ENCODE peak calls at places on chromosomes 4 and X, in seven cellular contexts. J, Q, S, F, E, Z and T are unnamed samples.

GRCh38 chrX:114152130-114152529 is 431.8 kb upstream of the HTR2C start:
- DNase-seq in Q (no peak), Z (no peak), F (no peak), S (peak; percentile 0), J (no peak), E (no peak), T (no peak)

GRCh38 chr4:180560896-180561295 is 1682.3 kb upstream of the TENM3 start:
- DNase-seq in J (no peak), E (no peak), F (no peak), Q (no peak), Z (no peak), S (no peak), T (no peak)

GRCh38 chr4:112251044-112251632 is 19.6 kb downstream of the AP1AR start:
- DNase-seq in Z (no peak), F (no peak), S (no peak), J (no peak), E (no peak), Q (no peak), T (no peak)

GRCh38 chr4:566035-566434 is 10.1 kb downstream of the TMEM271 start:
- DNase-seq in Q (no peak), F (no peak), E (no peak), S (no peak), Z (no peak), J (no peak), T (no peak)

GRCh38 chr4:184506527-184507121 is 32.3 kb upstream of the IRF2 start:
- DNase-seq in E (no peak), J (no peak), Z (peak; percentile 85), F (no peak), Q (no peak), S (no peak), T (peak; percentile 70)

GRCh38 chr4:3720461-3720860 is 45.7 kb upstream of the ADRA2C start:
- DNase-seq in E (no peak), Q (no peak), Z (no peak), S (no peak), F (no peak), J (no peak), T (no peak)

GRCh38 chr4:124459922-124460301 is 252.6 kb downstream of the ANKRD50 start:
- DNase-seq in Z (no peak), Q (no peak), S (peak; percentile 46), E (no peak), J (no peak), F (no peak), T (no peak)

GRCh38 chr4:148004228-148004813 is 272.4 kb downstream of the ARHGAP10 start:
- DNase-seq in Z (no peak), E (no peak), Q (peak; percentile 24), J (no peak), F (no peak), S (peak; percentile 50), T (no peak)

GRCh38 chr4:52588097-52588496 is 71.0 kb downstream of the USP46 start:
- DNase-seq in Z (peak; percentile 17), E (no peak), F (no peak), S (peak; percentile 14), J (no peak), Q (no peak), T (peak; percentile 40)

GRCh38 chr4:53804719-53805118 is 213.4 kb upstream of the LNX1 start:
- DNase-seq in S (no peak), Z (peak; percentile 78), J (no peak), E (peak; percentile 17), Q (no peak), F (peak; percentile 68), T (peak; percentile 59)

GRCh38 chr4:128574706-128575105 is 234.8 kb upstream of the JADE1 start:
- DNase-seq in S (peak; percentile 42), F (peak; percentile 76), J (no peak), E (peak; percentile 57), Z (peak; percentile 74), Q (peak; percentile 46), T (peak; percentile 88)
- TF ChIP-seq CTCF in S (peak; percentile 54), F (peak; percentile 67), J (peak; percentile 48), E (peak; percentile 45), Z (peak; percentile 89), Q (peak; percentile 33), T (peak; percentile 70)

GRCh38 chr4:67087897-67088296 is 457.4 kb downstream of the CENPC start:
- DNase-seq in Z (peak; percentile 42), S (peak; percentile 5), F (no peak), E (peak; percentile 17), Q (peak; percentile 21), J (no peak), T (peak; percentile 74)
- TF ChIP-seq CTCF in Z (peak; percentile 89), S (peak; percentile 43), F (peak; percentile 61), E (peak; percentile 54), Q (peak; percentile 18), J (no peak), T (peak; percentile 69)

GRCh38 chr4:89482248-89482647 is 174.6 kb upstream of the GPRIN3 start:
- DNase-seq in F (no peak), J (no peak), Q (no peak), S (peak; percentile 22), E (no peak), Z (peak; percentile 31), T (peak; percentile 17)
- TF ChIP-seq CTCF in F (peak; percentile 37), J (no peak), Q (no peak), S (no peak), E (no peak), Z (peak; percentile 65), T (peak; percentile 32)

GRCh38 chrX:17164936-17165335 is 210.1 kb upstream of the NHS start:
- DNase-seq in F (no peak), S (no peak), Q (no peak), E (no peak), Z (no peak), J (no peak), T (no peak)

GRCh38 chrX:17164079-17164478 is 210.9 kb upstream of the NHS start:
- DNase-seq in E (no peak), S (no peak), F (no peak), J (no peak), Z (no peak), Q (no peak), T (no peak)

GRCh38 chrX:17161991-17162390 is 213.0 kb upstream of the NHS start:
- DNase-seq in Q (no peak), E (no peak), F (no peak), J (no peak), Z (no peak), S (no peak), T (no peak)

GRCh38 chrX:17160971-17161370 is 214.0 kb upstream of the NHS start:
- DNase-seq in S (no peak), Z (no peak), F (no peak), J (no peak), E (no peak), Q (no peak), T (no peak)
- TF ChIP-seq CTCF in S (no peak), Z (peak; percentile 20), F (no peak), J (peak; percentile 16), E (no peak), Q (no peak), T (no peak)

DNA sequence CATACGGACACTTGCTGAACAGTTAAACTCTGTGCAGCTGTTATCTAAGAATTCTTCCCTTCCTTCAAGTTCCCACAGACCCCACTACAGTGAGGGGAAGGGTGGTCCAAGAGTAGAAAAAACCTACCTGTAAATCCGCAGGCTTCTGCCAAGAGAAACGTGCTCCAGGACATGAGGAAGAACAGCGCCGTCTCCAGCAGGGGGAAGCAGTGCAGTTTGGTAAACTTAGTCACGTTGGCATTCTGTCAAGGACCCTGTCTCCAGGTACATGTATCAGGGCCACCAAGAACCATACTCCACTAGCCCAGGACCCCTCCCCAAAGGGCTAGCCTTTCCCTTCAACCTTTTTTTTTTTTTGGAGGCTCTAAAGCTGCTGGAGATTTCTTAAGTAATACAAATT is 79.9 kb downstream of the CHST7 start:
- DNase-seq in S (no peak), F (no peak), E (no peak), Z (peak; percentile 5), J (no peak), Q (no peak), T (peak; percentile 22)
- TF ChIP-seq CTCF in S (peak; percentile 17), F (peak; percentile 9), E (peak; percentile 13), Z (peak; percentile 46), J (peak; percentile 20), Q (no peak), T (no peak)

DNA sequence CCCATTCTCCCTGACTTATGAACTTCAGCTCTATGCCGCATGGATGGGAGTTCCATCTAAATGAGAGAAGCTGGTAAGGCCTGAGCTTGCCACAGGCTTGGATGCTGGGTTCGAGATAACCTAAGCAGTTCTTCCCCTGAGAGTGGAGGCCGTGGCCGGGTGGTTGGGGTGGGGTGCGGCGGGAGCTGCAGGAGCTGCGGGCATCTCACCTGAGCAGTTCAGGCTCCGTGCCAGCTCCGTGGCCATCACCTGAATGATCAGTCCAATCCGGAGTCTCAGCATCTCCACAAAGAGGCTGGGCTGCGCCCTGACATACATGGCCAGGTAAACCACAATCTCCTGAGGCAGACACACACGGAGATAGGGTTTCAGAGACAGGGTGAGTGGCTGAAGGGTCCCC is 77.6 kb downstream of the PHKA2 start:
- DNase-seq in S (no peak), F (no peak), E (no peak), J (no peak), Z (no peak), Q (no peak), T (no peak)
- TF ChIP-seq CTCF in S (no peak), F (no peak), E (no peak), J (no peak), Z (no peak), Q (no peak), T (no peak)

GRCh38 chr4:10159671-10160070 is 43.1 kb upstream of the WDR1 start:
- DNase-seq in Q (no peak), F (no peak), E (no peak), S (no peak), J (no peak), Z (no peak), T (no peak)

GRCh38 chr4:10161146-10161545 is 44.5 kb upstream of the WDR1 start:
- DNase-seq in Z (no peak), J (no peak), Q (no peak), E (no peak), S (peak; percentile 60), F (no peak), T (no peak)

GRCh38 chr4:10158355-10158942 is 41.9 kb upstream of the WDR1 start:
- DNase-seq in E (no peak), Z (no peak), Q (no peak), F (no peak), J (no peak), S (peak; percentile 20), T (peak; percentile 15)

GRCh38 chr4:10161840-10162239 is 45.2 kb upstream of the WDR1 start:
- DNase-seq in Q (no peak), S (no peak), E (no peak), F (no peak), Z (no peak), J (no peak), T (peak; percentile 65)

DNA sequence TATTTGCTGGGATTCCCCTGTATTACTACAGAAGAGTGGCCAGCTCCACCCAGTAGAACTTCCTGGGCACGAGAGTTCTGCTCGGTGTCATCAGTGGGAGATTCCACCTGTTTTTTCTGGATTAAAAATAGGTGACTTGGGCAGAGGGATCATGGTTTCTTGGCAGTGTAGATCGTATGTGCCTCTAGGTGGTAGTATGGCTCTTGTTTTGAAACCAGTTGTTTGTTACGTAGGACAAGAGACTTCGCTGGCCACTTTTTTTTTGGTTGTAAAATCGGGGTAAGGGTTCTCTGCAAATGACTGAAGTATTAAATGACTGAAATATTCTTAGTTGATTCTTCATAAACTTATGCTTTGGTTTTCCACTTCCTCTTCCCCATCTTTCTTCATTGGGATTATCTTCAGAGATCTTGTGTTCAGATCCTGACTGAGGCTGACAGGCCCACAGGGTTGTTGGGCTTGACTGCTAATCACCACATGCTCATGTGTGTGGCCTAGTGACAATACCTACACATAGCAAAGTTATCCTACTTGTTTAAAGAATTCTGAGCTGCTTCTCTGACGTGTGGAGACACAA is 43.8 kb upstream of the WDR1 start:
- DNase-seq in E (no peak), Z (no peak), J (no peak), F (no peak), S (peak; percentile 47), Q (no peak), T (no peak)
- TF ChIP-seq CTCF in E (peak; percentile 40), Z (peak; percentile 36), J (peak; percentile 44), F (peak; percentile 16), S (peak; percentile 58), Q (no peak), T (peak; percentile 30)